ENCODE peak calls at places on chromosomes 6 and 20, in nine cellular contexts. Z, D, F, G, B, M, O, C and V are unnamed samples.

GRCh38 chr6:32604434-32604877 is 14.8 kb upstream of the HLA-DRB1 start:
- DNase-seq in F (no peak), O (no peak), B (no peak), D (no peak), M (no peak), Z (peak), G (no peak), C (peak), V (no peak)

GRCh38 chr20:36644713-36645109 is 1.3 kb downstream of the SLA2 start:
- DNase-seq in G (no peak), C (no peak), M (no peak), B (no peak), F (no peak), Z (no peak), D (no peak), O (no peak), V (no peak)

GRCh38 chr6:136593748-136594490 is 43.7 kb upstream of the MAP7 start:
- DNase-seq in M (peak), O (peak), D (peak), C (peak), Z (peak), G (peak), B (no peak), F (peak), V (peak)

GRCh38 chr6:28634758-28635546 is 109.3 kb downstream of the GPX5 start:
- DNase-seq in B (peak), G (no peak), F (no peak), Z (no peak), M (peak), O (no peak), D (peak), C (peak), V (no peak)

GRCh38 chr6:144877118-144877517 is 592.0 kb downstream of the UTRN start:
- DNase-seq in B (no peak), G (no peak), M (no peak), Z (no peak), D (no peak), C (no peak), F (no peak), O (no peak), V (no peak)

GRCh38 chr6:100283288-100283687 is 181.4 kb downstream of the SIM1 start:
- DNase-seq in C (peak), O (peak), M (no peak), Z (no peak), B (no peak), D (peak), F (no peak), G (no peak), V (peak)

GRCh38 chr20:2967841-2968240 is 75.6 kb upstream of the GNRH2 start:
- DNase-seq in G (no peak), O (no peak), B (no peak), Z (no peak), C (no peak), D (no peak), F (no peak), M (no peak), V (no peak)

GRCh38 chr6:150046943-150047342 is 21.6 kb upstream of the RAET1L start:
- DNase-seq in D (no peak), B (no peak), F (no peak), O (no peak), M (no peak), C (no peak), G (no peak), Z (no peak), V (no peak)

GRCh38 chr6:84618836-84619235 is 145.6 kb downstream of the TBX18 start:
- DNase-seq in C (peak), G (no peak), D (peak), M (peak), Z (no peak), O (no peak), F (no peak), B (no peak), V (peak)

GRCh38 chr6:107667790-107668189 is 156.3 kb downstream of the SCML4 start:
- DNase-seq in Z (no peak), F (peak), D (no peak), B (no peak), M (no peak), O (no peak), C (no peak), G (no peak), V (no peak)

GRCh38 chr6:169702640-169703246 is 817 bp downstream of the C6orf120 start:
- DNase-seq in Z (no peak), B (peak), O (no peak), G (peak), C (no peak), D (peak), F (peak), M (peak), V (no peak)

GRCh38 chr6:106522557-106522956 is 106.7 kb downstream of the RTN4IP1 start:
- DNase-seq in C (no peak), Z (no peak), G (no peak), M (no peak), F (peak), B (no peak), D (no peak), O (no peak), V (no peak)

GRCh38 chr6:41344865-41345264 is 9.5 kb downstream of the NCR2 start:
- DNase-seq in D (no peak), M (no peak), F (no peak), O (no peak), C (no peak), Z (no peak), B (no peak), G (no peak), V (no peak)

GRCh38 chr6:139583420-139583819 is 209.0 kb upstream of the CITED2 start:
- DNase-seq in B (no peak), F (no peak), Z (no peak), O (no peak), M (no peak), G (no peak), D (peak), C (peak), V (no peak)

GRCh38 chr6:2852921-2853322 is 11.3 kb upstream of the SERPINB1 start:
- DNase-seq in C (no peak), G (no peak), O (no peak), F (no peak), B (no peak), D (no peak), M (no peak), Z (no peak), V (no peak)

GRCh38 chr20:34538671-34539123 is 19.8 kb upstream of the MAP1LC3A start:
- DNase-seq in C (peak), B (peak), O (peak), D (peak), G (peak), M (peak), F (peak), Z (no peak), V (peak)

GRCh38 chr6:112330071-112330876 is 16.9 kb upstream of the RFPL4B start:
- DNase-seq in O (no peak), D (peak), B (no peak), C (peak), Z (no peak), G (no peak), F (no peak), M (no peak), V (peak)

GRCh38 chr6:24899647-24900325 is 36.0 kb downstream of the RIPOR2 start:
- DNase-seq in D (no peak), Z (no peak), C (peak), O (no peak), F (no peak), G (no peak), M (no peak), B (peak), V (peak)

GRCh38 chr20:39631557-39631956 is 669.4 kb downstream of the DHX35 start:
- DNase-seq in F (no peak), D (peak), G (no peak), C (no peak), Z (no peak), O (no peak), M (no peak), B (no peak), V (peak)

GRCh38 chr6:119078449-119079287 is at the start of gene FAM184A:
- DNase-seq in C (peak), O (peak), M (peak), G (peak), F (peak), D (peak), Z (no peak), B (peak), V (peak)

GRCh38 chr20:44014807-44015732 is 100.4 kb downstream of the TOX2 start:
- DNase-seq in D (peak), G (no peak), M (no peak), Z (no peak), C (peak), B (no peak), F (no peak), O (no peak), V (no peak)

GRCh38 chr6:111888928-111889696 is 15.9 kb upstream of the FYN start:
- DNase-seq in M (peak), F (no peak), O (no peak), B (no peak), Z (no peak), C (peak), D (peak), G (no peak), V (peak)

GRCh38 chr20:24164360-24164759 is 175.8 kb upstream of the GGTLC1 start:
- DNase-seq in G (no peak), M (peak), D (no peak), Z (no peak), B (no peak), F (peak), O (no peak), C (peak), V (no peak)

DNA sequence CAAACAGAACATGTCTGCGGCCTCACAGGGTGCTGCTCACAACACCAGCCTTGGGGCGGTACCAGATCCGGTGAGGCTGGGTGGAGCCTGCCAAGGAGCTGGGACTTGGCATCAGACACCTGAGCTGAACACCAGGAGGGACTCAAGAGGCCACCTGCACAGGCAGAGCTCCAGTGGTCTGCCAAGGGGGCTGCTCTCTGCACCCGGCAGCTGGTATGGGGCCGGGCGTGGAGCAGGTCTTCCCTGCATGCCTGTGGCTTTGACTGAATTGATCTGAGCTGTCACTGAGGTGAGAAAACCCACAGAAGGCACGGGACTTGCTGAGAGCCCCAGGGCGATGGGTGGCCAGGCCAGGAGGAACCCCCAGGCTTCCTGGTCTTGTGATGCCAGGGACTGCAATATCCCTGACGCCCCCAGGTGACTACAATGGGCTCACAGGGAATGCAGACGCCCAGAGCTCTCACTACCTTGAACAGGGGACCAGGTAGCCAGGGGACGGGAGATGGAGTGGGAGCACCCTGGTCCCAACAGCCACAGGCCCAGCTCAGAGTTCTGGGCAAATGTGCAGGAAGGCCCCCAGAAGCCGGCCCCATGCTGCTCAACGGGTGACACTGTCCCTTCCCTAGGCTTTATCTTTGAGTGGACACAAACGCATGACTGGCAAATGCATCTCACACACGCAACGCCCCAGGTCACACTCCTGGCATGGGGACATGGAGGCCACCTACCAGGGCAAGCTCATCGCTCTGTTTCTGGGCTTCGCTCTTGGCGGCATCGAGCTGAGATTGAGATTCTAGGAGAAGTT is 48.2 kb downstream of the DSTN start:
- DNase-seq in B (no peak), M (no peak), G (peak), Z (no peak), D (no peak), O (no peak), F (no peak), C (no peak), V (no peak)
- TF ChIP-seq CTCF in B (no peak), M (no peak), G (no peak), Z (no peak), D (no peak), O (no peak), F (no peak), C (no peak), V (no peak)

GRCh38 chr6:151490996-151491395 is 2.8 kb upstream of the CCDC170 start:
- DNase-seq in G (no peak), C (no peak), F (no peak), M (no peak), D (no peak), O (no peak), Z (no peak), B (no peak), V (no peak)

GRCh38 chr6:151493495-151494234 is at the start of gene CCDC170:
- DNase-seq in M (peak), F (peak), C (no peak), O (no peak), G (peak), D (peak), B (peak), Z (no peak), V (no peak)

GRCh38 chr6:151497935-151498726 is 4.3 kb downstream of the CCDC170 start:
- DNase-seq in C (peak), G (no peak), D (peak), M (no peak), Z (no peak), O (no peak), F (peak), B (no peak), V (peak)

GRCh38 chr6:151495380-151495779 is 1.6 kb downstream of the CCDC170 start:
- DNase-seq in Z (no peak), G (no peak), O (no peak), F (no peak), C (no peak), B (no peak), D (no peak), M (no peak), V (no peak)

GRCh38 chr6:151494235-151494950 is 576 bp downstream of the CCDC170 start:
- DNase-seq in Z (no peak), G (peak), O (no peak), B (peak), D (peak), F (no peak), M (peak), C (no peak), V (peak)
- H3K4me3 ChIP-seq in Z (peak), G (peak), O (peak), B (peak), D (peak), F (peak), M (peak), C (peak), V (peak)

DNA sequence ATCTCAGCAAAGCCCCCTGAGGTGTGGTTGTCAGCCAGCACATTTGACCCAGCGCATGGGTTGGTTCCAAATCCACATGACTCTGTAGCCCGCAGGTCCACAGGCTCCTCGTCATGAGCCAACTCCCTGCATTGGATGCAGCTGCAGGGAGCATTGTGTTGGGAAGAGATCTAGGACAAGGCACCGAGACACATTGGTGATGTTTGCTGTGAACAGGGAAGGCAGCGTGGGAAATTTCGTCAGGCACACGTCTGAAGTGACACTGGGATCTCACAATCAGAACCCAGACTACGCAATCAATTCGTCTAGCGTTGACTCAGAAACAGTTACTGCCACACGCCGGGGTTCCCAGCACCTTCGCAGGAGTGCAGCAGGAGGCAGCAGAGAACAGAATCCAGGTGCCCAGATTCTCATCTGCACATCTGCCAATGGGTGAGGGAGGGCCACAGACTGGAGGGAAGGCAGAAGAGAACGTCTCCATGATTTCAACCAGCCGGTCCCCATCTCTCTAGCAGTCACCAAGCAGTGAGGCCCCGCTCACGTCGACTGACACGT is 177.0 kb downstream of the TTLL2 start:
- DNase-seq in Z (no peak), G (peak), M (peak), D (no peak), B (no peak), O (no peak), F (peak), C (peak), V (no peak)
- TF ChIP-seq CTCF in Z (no peak), G (peak), M (peak), D (no peak), B (no peak), O (no peak), F (no peak), C (peak), V (no peak)

DNA sequence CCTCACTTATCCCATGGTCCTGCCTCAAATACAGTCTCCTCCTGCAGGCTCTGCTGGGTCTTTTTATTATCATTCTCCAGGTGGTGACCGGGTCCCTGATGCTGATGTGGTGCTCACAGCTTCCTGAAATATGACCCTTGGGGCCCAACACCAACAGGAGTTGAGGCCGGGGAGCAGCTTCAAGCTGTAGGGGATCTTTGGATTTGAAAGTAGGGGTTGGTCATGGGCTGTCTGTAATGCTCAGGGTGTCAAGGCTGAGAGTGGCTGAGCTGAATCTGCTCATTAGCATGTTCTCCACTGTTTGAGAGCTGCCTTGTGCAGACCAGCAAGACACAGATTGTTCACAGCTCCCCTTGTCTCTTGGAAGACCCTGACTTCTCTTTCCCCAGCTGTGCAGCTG is 35.5 kb downstream of the HLA-F start:
- DNase-seq in M (no peak), Z (no peak), F (no peak), C (no peak), D (no peak), O (no peak), B (no peak), G (no peak), V (no peak)
- H3K4me3 ChIP-seq in M (no peak), Z (no peak), F (no peak), C (no peak), D (no peak), O (no peak), B (no peak), G (no peak), V (no peak)

DNA sequence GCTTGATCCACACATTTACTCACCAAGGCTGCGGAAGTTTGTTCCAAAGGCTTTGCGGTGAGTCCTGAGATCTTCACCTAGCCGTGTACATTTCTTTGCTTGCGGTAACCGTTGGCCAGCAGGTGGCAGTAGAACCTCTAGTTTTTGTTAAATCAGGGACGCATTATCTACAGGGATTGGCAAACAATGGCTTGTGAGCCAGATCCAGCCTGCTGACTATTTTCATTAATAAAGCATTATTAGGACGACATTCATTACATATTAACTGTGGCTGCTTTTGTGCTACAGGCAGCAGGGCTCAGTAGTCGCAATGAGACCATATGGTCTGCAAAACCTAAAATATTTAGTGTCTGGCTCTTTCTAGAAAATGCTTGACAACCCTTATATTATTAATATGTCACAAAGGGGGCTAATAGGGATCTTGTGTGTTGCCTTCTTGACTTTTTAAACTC is 174.1 kb downstream of the DOK5 start:
- DNase-seq in C (peak), O (peak), Z (no peak), B (peak), M (peak), D (peak), G (peak), F (peak), V (peak)
- TF ChIP-seq CTCF in C (peak), O (peak), Z (peak), B (peak), M (peak), D (peak), G (peak), F (peak), V (peak)

GRCh38 chr6:91142154-91142553 is 555.3 kb upstream of the MAP3K7 start:
- DNase-seq in B (no peak), M (no peak), C (no peak), G (no peak), F (no peak), O (no peak), D (no peak), Z (no peak), V (no peak)

GRCh38 chr6:91135406-91135805 is 548.5 kb upstream of the MAP3K7 start:
- DNase-seq in Z (no peak), G (no peak), D (no peak), C (no peak), M (no peak), F (no peak), O (no peak), B (no peak), V (no peak)

GRCh38 chr6:91132461-91132860 is 545.6 kb upstream of the MAP3K7 start:
- DNase-seq in M (no peak), B (no peak), O (no peak), G (no peak), D (no peak), Z (no peak), C (peak), F (peak), V (no peak)

GRCh38 chr6:91141352-91141751 is 554.5 kb upstream of the MAP3K7 start:
- DNase-seq in D (no peak), F (peak), C (no peak), O (no peak), B (no peak), G (no peak), Z (no peak), M (no peak), V (no peak)

DNA sequence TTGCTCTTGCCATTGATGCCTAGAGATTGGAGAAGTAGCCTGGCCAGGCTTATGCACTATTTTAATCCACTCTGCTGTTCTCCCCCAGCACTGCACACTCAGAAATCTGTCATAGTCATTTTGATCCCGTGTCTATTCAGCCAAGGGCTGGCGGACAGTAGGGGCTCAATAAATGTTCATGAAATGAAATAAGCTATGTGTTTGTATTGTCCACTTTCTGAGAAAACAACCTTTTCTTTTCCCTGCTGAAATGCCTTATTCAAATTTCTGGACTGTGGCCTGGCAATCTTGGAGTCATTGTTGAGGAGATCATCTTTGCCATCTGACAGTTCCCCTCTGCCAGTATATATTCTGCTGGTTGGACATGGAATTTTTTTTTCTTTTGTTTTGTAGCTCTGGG is 550.4 kb upstream of the MAP3K7 start:
- DNase-seq in G (no peak), B (no peak), C (no peak), F (no peak), Z (no peak), M (no peak), O (no peak), D (no peak), V (no peak)
- H3K4me3 ChIP-seq in G (no peak), B (no peak), C (no peak), F (no peak), Z (no peak), M (no peak), O (no peak), D (no peak), V (no peak)

GRCh38 chr6:52399511-52400315 is 20.4 kb upstream of the EFHC1 start:
- DNase-seq in O (no peak), C (peak), B (no peak), F (peak), D (peak), Z (no peak), M (peak), G (no peak), V (peak)
- TF ChIP-seq CTCF in O (peak), C (peak), B (peak), F (peak), D (peak), Z (peak), M (peak), G (peak), V (peak)

GRCh38 chr6:154480144-154480639 is 30.3 kb downstream of the CNKSR3 start:
- DNase-seq in G (no peak), F (no peak), B (no peak), M (no peak), D (no peak), C (no peak), O (no peak), Z (no peak), V (no peak)

GRCh38 chr6:154478021-154478651 is 32.3 kb downstream of the CNKSR3 start:
- DNase-seq in O (no peak), Z (no peak), D (no peak), B (peak), G (peak), F (no peak), C (no peak), M (no peak), V (no peak)

GRCh38 chr6:154476494-154476893 is 34.0 kb downstream of the CNKSR3 start:
- DNase-seq in O (no peak), B (no peak), M (no peak), F (no peak), Z (no peak), C (no peak), G (no peak), D (no peak), V (no peak)

GRCh38 chr6:154479388-154480143 is 30.9 kb downstream of the CNKSR3 start:
- DNase-seq in F (no peak), M (no peak), O (no peak), B (no peak), D (peak), Z (no peak), C (peak), G (no peak), V (peak)

GRCh38 chr6:154478691-154479090 is 31.8 kb downstream of the CNKSR3 start:
- DNase-seq in F (no peak), G (no peak), D (no peak), C (no peak), B (no peak), M (no peak), Z (no peak), O (no peak), V (peak)
- H3K4me3 ChIP-seq in F (no peak), G (no peak), D (no peak), C (peak), B (no peak), M (no peak), Z (no peak), O (no peak), V (peak)